ENCODE peak calls at places on chromosomes 1 and 21, in six cellular contexts. One of them, this sample, is unnamed.

GRCh38 chr21:45411810-45412206 is 6.8 kb downstream of the COL18A1 start:
- DNase-seq in stimulated activated CD8-positive, alpha-beta memory T cell treated with anti-CD3 and anti-CD28 coated beads, Interleukin-15, amount 100 ng/mL, for 4 hours: no peak
- DNase-seq in astrocyte of the spinal cord: no peak
- DNase-seq in ELR: no peak
- DNase-seq in activated CD4-positive, alpha-beta T cell treated with anti-CD3 and anti-CD28 coated beads, Interleukin-2, amount 50 U/mL, for 48 hours: no peak
- DNase-seq in Kasumi-1: no peak
- DNase-seq in this sample: peak

GRCh38 chr1:63867429-63868176 is 93.8 kb downstream of the ROR1 start:
- DNase-seq in stimulated activated CD8-positive, alpha-beta memory T cell treated with anti-CD3 and anti-CD28 coated beads, Interleukin-15, amount 100 ng/mL, for 4 hours: no peak
- DNase-seq in astrocyte of the spinal cord: no peak
- DNase-seq in ELR: no peak
- DNase-seq in activated CD4-positive, alpha-beta T cell treated with anti-CD3 and anti-CD28 coated beads, Interleukin-2, amount 50 U/mL, for 48 hours: no peak
- DNase-seq in Kasumi-1: no peak
- DNase-seq in this sample: no peak

GRCh38 chr1:23211955-23212354 is 5.3 kb downstream of the HTR1D start:
- DNase-seq in stimulated activated CD8-positive, alpha-beta memory T cell treated with anti-CD3 and anti-CD28 coated beads, Interleukin-15, amount 100 ng/mL, for 4 hours: no peak
- DNase-seq in astrocyte of the spinal cord: no peak
- DNase-seq in ELR: no peak
- DNase-seq in activated CD4-positive, alpha-beta T cell treated with anti-CD3 and anti-CD28 coated beads, Interleukin-2, amount 50 U/mL, for 48 hours: no peak
- DNase-seq in Kasumi-1: no peak
- DNase-seq in this sample: no peak

GRCh38 chr1:34845131-34845901 is 14.2 kb downstream of the SMIM12 start:
- DNase-seq in stimulated activated CD8-positive, alpha-beta memory T cell treated with anti-CD3 and anti-CD28 coated beads, Interleukin-15, amount 100 ng/mL, for 4 hours: no peak
- DNase-seq in astrocyte of the spinal cord: no peak
- DNase-seq in ELR: no peak
- DNase-seq in activated CD4-positive, alpha-beta T cell treated with anti-CD3 and anti-CD28 coated beads, Interleukin-2, amount 50 U/mL, for 48 hours: no peak
- DNase-seq in Kasumi-1: no peak
- DNase-seq in this sample: no peak

GRCh38 chr1:113659010-113659409 is 100.3 kb downstream of the PHTF1 start:
- DNase-seq in stimulated activated CD8-positive, alpha-beta memory T cell treated with anti-CD3 and anti-CD28 coated beads, Interleukin-15, amount 100 ng/mL, for 4 hours: no peak
- DNase-seq in astrocyte of the spinal cord: no peak
- DNase-seq in ELR: no peak
- DNase-seq in activated CD4-positive, alpha-beta T cell treated with anti-CD3 and anti-CD28 coated beads, Interleukin-2, amount 50 U/mL, for 48 hours: no peak
- DNase-seq in Kasumi-1: no peak
- DNase-seq in this sample: no peak

GRCh38 chr1:100811808-100812207 is 82.8 kb downstream of the EXTL2 start:
- DNase-seq in stimulated activated CD8-positive, alpha-beta memory T cell treated with anti-CD3 and anti-CD28 coated beads, Interleukin-15, amount 100 ng/mL, for 4 hours: no peak
- DNase-seq in astrocyte of the spinal cord: no peak
- DNase-seq in ELR: peak
- DNase-seq in activated CD4-positive, alpha-beta T cell treated with anti-CD3 and anti-CD28 coated beads, Interleukin-2, amount 50 U/mL, for 48 hours: no peak
- DNase-seq in Kasumi-1: no peak
- DNase-seq in this sample: no peak

GRCh38 chr1:197664391-197664790 is 110.9 kb downstream of the DENND1B start:
- DNase-seq in stimulated activated CD8-positive, alpha-beta memory T cell treated with anti-CD3 and anti-CD28 coated beads, Interleukin-15, amount 100 ng/mL, for 4 hours: no peak
- DNase-seq in astrocyte of the spinal cord: no peak
- DNase-seq in ELR: no peak
- DNase-seq in activated CD4-positive, alpha-beta T cell treated with anti-CD3 and anti-CD28 coated beads, Interleukin-2, amount 50 U/mL, for 48 hours: no peak
- DNase-seq in Kasumi-1: no peak
- DNase-seq in this sample: no peak

GRCh38 chr1:165290143-165290542 is 66.4 kb downstream of the LMX1A start:
- DNase-seq in stimulated activated CD8-positive, alpha-beta memory T cell treated with anti-CD3 and anti-CD28 coated beads, Interleukin-15, amount 100 ng/mL, for 4 hours: no peak
- DNase-seq in astrocyte of the spinal cord: no peak
- DNase-seq in ELR: peak
- DNase-seq in activated CD4-positive, alpha-beta T cell treated with anti-CD3 and anti-CD28 coated beads, Interleukin-2, amount 50 U/mL, for 48 hours: no peak
- DNase-seq in Kasumi-1: no peak
- DNase-seq in this sample: no peak

GRCh38 chr1:153072806-153073726 is 1.7 kb upstream of the SPRR2B start:
- DNase-seq in stimulated activated CD8-positive, alpha-beta memory T cell treated with anti-CD3 and anti-CD28 coated beads, Interleukin-15, amount 100 ng/mL, for 4 hours: no peak
- DNase-seq in astrocyte of the spinal cord: no peak
- DNase-seq in ELR: no peak
- DNase-seq in activated CD4-positive, alpha-beta T cell treated with anti-CD3 and anti-CD28 coated beads, Interleukin-2, amount 50 U/mL, for 48 hours: no peak
- DNase-seq in Kasumi-1: no peak
- DNase-seq in this sample: no peak

GRCh38 chr1:190147616-190148015 is 330.0 kb downstream of the BRINP3 start:
- DNase-seq in stimulated activated CD8-positive, alpha-beta memory T cell treated with anti-CD3 and anti-CD28 coated beads, Interleukin-15, amount 100 ng/mL, for 4 hours: no peak
- DNase-seq in astrocyte of the spinal cord: no peak
- DNase-seq in ELR: no peak
- DNase-seq in activated CD4-positive, alpha-beta T cell treated with anti-CD3 and anti-CD28 coated beads, Interleukin-2, amount 50 U/mL, for 48 hours: no peak
- DNase-seq in Kasumi-1: no peak
- DNase-seq in this sample: no peak

GRCh38 chr1:77608893-77609292 is 73.6 kb downstream of the ZZZ3 start:
- DNase-seq in stimulated activated CD8-positive, alpha-beta memory T cell treated with anti-CD3 and anti-CD28 coated beads, Interleukin-15, amount 100 ng/mL, for 4 hours: no peak
- DNase-seq in astrocyte of the spinal cord: no peak
- DNase-seq in ELR: no peak
- DNase-seq in activated CD4-positive, alpha-beta T cell treated with anti-CD3 and anti-CD28 coated beads, Interleukin-2, amount 50 U/mL, for 48 hours: no peak
- DNase-seq in Kasumi-1: no peak
- DNase-seq in this sample: no peak

GRCh38 chr21:44907966-44908364 is 12.7 kb downstream of the ITGB2 start:
- DNase-seq in stimulated activated CD8-positive, alpha-beta memory T cell treated with anti-CD3 and anti-CD28 coated beads, Interleukin-15, amount 100 ng/mL, for 4 hours: no peak
- DNase-seq in astrocyte of the spinal cord: no peak
- DNase-seq in ELR: no peak
- DNase-seq in activated CD4-positive, alpha-beta T cell treated with anti-CD3 and anti-CD28 coated beads, Interleukin-2, amount 50 U/mL, for 48 hours: no peak
- DNase-seq in Kasumi-1: peak
- DNase-seq in this sample: no peak

GRCh38 chr1:80217377-80217986 is 1211.0 kb upstream of the ADGRL4 start:
- DNase-seq in stimulated activated CD8-positive, alpha-beta memory T cell treated with anti-CD3 and anti-CD28 coated beads, Interleukin-15, amount 100 ng/mL, for 4 hours: no peak
- DNase-seq in astrocyte of the spinal cord: peak
- DNase-seq in ELR: peak
- DNase-seq in activated CD4-positive, alpha-beta T cell treated with anti-CD3 and anti-CD28 coated beads, Interleukin-2, amount 50 U/mL, for 48 hours: no peak
- DNase-seq in Kasumi-1: peak
- DNase-seq in this sample: no peak

GRCh38 chr21:44487831-44488230 is 32.5 kb downstream of the LRRC3 start:
- DNase-seq in stimulated activated CD8-positive, alpha-beta memory T cell treated with anti-CD3 and anti-CD28 coated beads, Interleukin-15, amount 100 ng/mL, for 4 hours: no peak
- DNase-seq in astrocyte of the spinal cord: peak
- DNase-seq in ELR: peak
- DNase-seq in activated CD4-positive, alpha-beta T cell treated with anti-CD3 and anti-CD28 coated beads, Interleukin-2, amount 50 U/mL, for 48 hours: peak
- DNase-seq in Kasumi-1: peak
- DNase-seq in this sample: no peak

GRCh38 chr1:84223751-84224432 is 77.6 kb upstream of the SAMD13 start:
- DNase-seq in stimulated activated CD8-positive, alpha-beta memory T cell treated with anti-CD3 and anti-CD28 coated beads, Interleukin-15, amount 100 ng/mL, for 4 hours: no peak
- DNase-seq in astrocyte of the spinal cord: no peak
- DNase-seq in ELR: no peak
- DNase-seq in activated CD4-positive, alpha-beta T cell treated with anti-CD3 and anti-CD28 coated beads, Interleukin-2, amount 50 U/mL, for 48 hours: no peak
- DNase-seq in Kasumi-1: no peak
- DNase-seq in this sample: no peak

GRCh38 chr1:30014031-30014430 is 709.4 kb downstream of the MATN1 start:
- DNase-seq in stimulated activated CD8-positive, alpha-beta memory T cell treated with anti-CD3 and anti-CD28 coated beads, Interleukin-15, amount 100 ng/mL, for 4 hours: no peak
- DNase-seq in astrocyte of the spinal cord: no peak
- DNase-seq in ELR: no peak
- DNase-seq in activated CD4-positive, alpha-beta T cell treated with anti-CD3 and anti-CD28 coated beads, Interleukin-2, amount 50 U/mL, for 48 hours: no peak
- DNase-seq in Kasumi-1: no peak
- DNase-seq in this sample: no peak

GRCh38 chr1:42085596-42085995 is 67.6 kb upstream of the GUCA2B start:
- DNase-seq in stimulated activated CD8-positive, alpha-beta memory T cell treated with anti-CD3 and anti-CD28 coated beads, Interleukin-15, amount 100 ng/mL, for 4 hours: no peak
- DNase-seq in astrocyte of the spinal cord: no peak
- DNase-seq in ELR: no peak
- DNase-seq in activated CD4-positive, alpha-beta T cell treated with anti-CD3 and anti-CD28 coated beads, Interleukin-2, amount 50 U/mL, for 48 hours: no peak
- DNase-seq in Kasumi-1: no peak
- DNase-seq in this sample: no peak

GRCh38 chr1:155127105-155127671 is 488 bp upstream of the EFNA1 start:
- DNase-seq in stimulated activated CD8-positive, alpha-beta memory T cell treated with anti-CD3 and anti-CD28 coated beads, Interleukin-15, amount 100 ng/mL, for 4 hours: no peak
- DNase-seq in astrocyte of the spinal cord: peak
- DNase-seq in ELR: peak
- DNase-seq in activated CD4-positive, alpha-beta T cell treated with anti-CD3 and anti-CD28 coated beads, Interleukin-2, amount 50 U/mL, for 48 hours: no peak
- DNase-seq in Kasumi-1: no peak
- DNase-seq in this sample: peak

GRCh38 chr1:224116131-224116530 is 2.2 kb downstream of the FBXO28 start:
- DNase-seq in stimulated activated CD8-positive, alpha-beta memory T cell treated with anti-CD3 and anti-CD28 coated beads, Interleukin-15, amount 100 ng/mL, for 4 hours: no peak
- DNase-seq in astrocyte of the spinal cord: peak
- DNase-seq in ELR: peak
- DNase-seq in activated CD4-positive, alpha-beta T cell treated with anti-CD3 and anti-CD28 coated beads, Interleukin-2, amount 50 U/mL, for 48 hours: no peak
- DNase-seq in Kasumi-1: peak
- DNase-seq in this sample: no peak

GRCh38 chr1:36088577-36089392 is at the start of gene ADPRS:
- DNase-seq in stimulated activated CD8-positive, alpha-beta memory T cell treated with anti-CD3 and anti-CD28 coated beads, Interleukin-15, amount 100 ng/mL, for 4 hours: peak
- DNase-seq in astrocyte of the spinal cord: peak
- DNase-seq in ELR: peak
- DNase-seq in activated CD4-positive, alpha-beta T cell treated with anti-CD3 and anti-CD28 coated beads, Interleukin-2, amount 50 U/mL, for 48 hours: peak
- DNase-seq in Kasumi-1: peak
- DNase-seq in this sample: peak

GRCh38 chr1:15948600-15949452 is 27.1 kb downstream of the ZBTB17 start:
- DNase-seq in stimulated activated CD8-positive, alpha-beta memory T cell treated with anti-CD3 and anti-CD28 coated beads, Interleukin-15, amount 100 ng/mL, for 4 hours: no peak
- DNase-seq in astrocyte of the spinal cord: peak
- DNase-seq in ELR: peak
- DNase-seq in activated CD4-positive, alpha-beta T cell treated with anti-CD3 and anti-CD28 coated beads, Interleukin-2, amount 50 U/mL, for 48 hours: peak
- DNase-seq in Kasumi-1: no peak
- DNase-seq in this sample: peak

GRCh38 chr1:26082020-26082350 is 14.6 kb upstream of the TRIM63 start:
- DNase-seq in stimulated activated CD8-positive, alpha-beta memory T cell treated with anti-CD3 and anti-CD28 coated beads, Interleukin-15, amount 100 ng/mL, for 4 hours: no peak
- DNase-seq in astrocyte of the spinal cord: no peak
- DNase-seq in ELR: no peak
- DNase-seq in activated CD4-positive, alpha-beta T cell treated with anti-CD3 and anti-CD28 coated beads, Interleukin-2, amount 50 U/mL, for 48 hours: no peak
- DNase-seq in Kasumi-1: no peak
- DNase-seq in this sample: no peak

This sample was measured in kidney.